ENCODE peak calls at places on chromosomes 5 and 9, in ten cellular contexts. One of them, this sample, is unnamed.
A peak's percentile ranks its signal among the peaks of the same experiment; 100 is the strongest.

GRCh38 chr5:17723876-17724275 is 89.6 kb downstream of the TAF11L14 start:
- DNase-seq in activated T-helper 1 cell treated with anti-CD3 and anti-CD28 coated beads, Interleukin-12 subunit alpha, Interleukin-12 subunit beta, Interleukin-2, Interleukin-4 antibody, amounts not matched to agents 30 ng/mL and 10 ng/mL and 1 ng/mL, durations not matched to agents 14 hours and 24 hours and 36 hours: no peak
- DNase-seq in epithelial cell of prostate: no peak
- DNase-seq in left kidney: no peak
- DNase-seq in OCI-M1: no peak
- DNase-seq in Ammon's horn: no peak
- DNase-seq in psoas muscle: no peak
- DNase-seq in stimulated activated CD4-positive, alpha-beta T cell treated with anti-CD3 and anti-CD28 coated beads, TNF-alpha, amount 100 ng/mL, for 48 hours: no peak
- DNase-seq in T-cell: no peak
- DNase-seq in RCC 7860: no peak
- DNase-seq in this sample: no peak

GRCh38 chr5:5957737-5958136 is 420.6 kb downstream of the MED10 start:
- DNase-seq in activated T-helper 1 cell treated with anti-CD3 and anti-CD28 coated beads, Interleukin-12 subunit alpha, Interleukin-12 subunit beta, Interleukin-2, Interleukin-4 antibody, amounts not matched to agents 30 ng/mL and 10 ng/mL and 1 ng/mL, durations not matched to agents 14 hours and 24 hours and 36 hours: no peak
- DNase-seq in epithelial cell of prostate: no peak
- DNase-seq in left kidney: no peak
- DNase-seq in OCI-M1: no peak
- DNase-seq in Ammon's horn: no peak
- DNase-seq in psoas muscle: no peak
- DNase-seq in stimulated activated CD4-positive, alpha-beta T cell treated with anti-CD3 and anti-CD28 coated beads, TNF-alpha, amount 100 ng/mL, for 48 hours: no peak
- DNase-seq in T-cell: no peak
- DNase-seq in RCC 7860: no peak
- DNase-seq in this sample: no peak

GRCh38 chr5:72829707-72830106 is 13.2 kb downstream of the TNPO1 start:
- DNase-seq in activated T-helper 1 cell treated with anti-CD3 and anti-CD28 coated beads, Interleukin-12 subunit alpha, Interleukin-12 subunit beta, Interleukin-2, Interleukin-4 antibody, amounts not matched to agents 30 ng/mL and 10 ng/mL and 1 ng/mL, durations not matched to agents 14 hours and 24 hours and 36 hours: no peak
- DNase-seq in epithelial cell of prostate: no peak
- DNase-seq in left kidney: no peak
- DNase-seq in OCI-M1: no peak
- DNase-seq in Ammon's horn: no peak
- DNase-seq in psoas muscle: no peak
- DNase-seq in stimulated activated CD4-positive, alpha-beta T cell treated with anti-CD3 and anti-CD28 coated beads, TNF-alpha, amount 100 ng/mL, for 48 hours: no peak
- DNase-seq in T-cell: no peak
- DNase-seq in RCC 7860: no peak
- DNase-seq in this sample: no peak

GRCh38 chr5:55855509-55855908 is 4.4 kb downstream of the IL31RA start:
- DNase-seq in activated T-helper 1 cell treated with anti-CD3 and anti-CD28 coated beads, Interleukin-12 subunit alpha, Interleukin-12 subunit beta, Interleukin-2, Interleukin-4 antibody, amounts not matched to agents 30 ng/mL and 10 ng/mL and 1 ng/mL, durations not matched to agents 14 hours and 24 hours and 36 hours: peak; percentile 21
- DNase-seq in epithelial cell of prostate: no peak
- DNase-seq in left kidney: peak; percentile 53
- DNase-seq in OCI-M1: no peak
- DNase-seq in Ammon's horn: no peak
- DNase-seq in psoas muscle: no peak
- DNase-seq in stimulated activated CD4-positive, alpha-beta T cell treated with anti-CD3 and anti-CD28 coated beads, TNF-alpha, amount 100 ng/mL, for 48 hours: no peak
- DNase-seq in T-cell: peak; percentile 1
- DNase-seq in RCC 7860: no peak
- DNase-seq in this sample: no peak

GRCh38 chr9:11064853-11065252 is 452.1 kb upstream of the PTPRD start:
- DNase-seq in activated T-helper 1 cell treated with anti-CD3 and anti-CD28 coated beads, Interleukin-12 subunit alpha, Interleukin-12 subunit beta, Interleukin-2, Interleukin-4 antibody, amounts not matched to agents 30 ng/mL and 10 ng/mL and 1 ng/mL, durations not matched to agents 14 hours and 24 hours and 36 hours: no peak
- DNase-seq in epithelial cell of prostate: no peak
- DNase-seq in left kidney: no peak
- DNase-seq in OCI-M1: peak; percentile 100
- DNase-seq in Ammon's horn: no peak
- DNase-seq in psoas muscle: no peak
- DNase-seq in stimulated activated CD4-positive, alpha-beta T cell treated with anti-CD3 and anti-CD28 coated beads, TNF-alpha, amount 100 ng/mL, for 48 hours: no peak
- DNase-seq in T-cell: no peak
- DNase-seq in RCC 7860: no peak
- DNase-seq in this sample: no peak

GRCh38 chr5:132250547-132250946 is 6.9 kb upstream of the PDLIM4 start:
- DNase-seq in activated T-helper 1 cell treated with anti-CD3 and anti-CD28 coated beads, Interleukin-12 subunit alpha, Interleukin-12 subunit beta, Interleukin-2, Interleukin-4 antibody, amounts not matched to agents 30 ng/mL and 10 ng/mL and 1 ng/mL, durations not matched to agents 14 hours and 24 hours and 36 hours: no peak
- DNase-seq in epithelial cell of prostate: no peak
- DNase-seq in left kidney: no peak
- DNase-seq in OCI-M1: no peak
- DNase-seq in Ammon's horn: no peak
- DNase-seq in psoas muscle: no peak
- DNase-seq in stimulated activated CD4-positive, alpha-beta T cell treated with anti-CD3 and anti-CD28 coated beads, TNF-alpha, amount 100 ng/mL, for 48 hours: no peak
- DNase-seq in T-cell: no peak
- DNase-seq in RCC 7860: no peak
- DNase-seq in this sample: no peak

GRCh38 chr9:75265525-75265972 is 177.2 kb downstream of the OSTF1 start:
- DNase-seq in activated T-helper 1 cell treated with anti-CD3 and anti-CD28 coated beads, Interleukin-12 subunit alpha, Interleukin-12 subunit beta, Interleukin-2, Interleukin-4 antibody, amounts not matched to agents 30 ng/mL and 10 ng/mL and 1 ng/mL, durations not matched to agents 14 hours and 24 hours and 36 hours: peak; percentile 4
- DNase-seq in epithelial cell of prostate: no peak
- DNase-seq in left kidney: peak; percentile 73
- DNase-seq in OCI-M1: peak; percentile 76
- DNase-seq in Ammon's horn: peak; percentile 57
- DNase-seq in psoas muscle: peak; percentile 13
- DNase-seq in stimulated activated CD4-positive, alpha-beta T cell treated with anti-CD3 and anti-CD28 coated beads, TNF-alpha, amount 100 ng/mL, for 48 hours: peak; percentile 23
- DNase-seq in T-cell: peak; percentile 5
- DNase-seq in RCC 7860: peak; percentile 25
- DNase-seq in this sample: no peak

GRCh38 chr5:67619235-67619634 is 422.6 kb upstream of the CD180 start:
- DNase-seq in activated T-helper 1 cell treated with anti-CD3 and anti-CD28 coated beads, Interleukin-12 subunit alpha, Interleukin-12 subunit beta, Interleukin-2, Interleukin-4 antibody, amounts not matched to agents 30 ng/mL and 10 ng/mL and 1 ng/mL, durations not matched to agents 14 hours and 24 hours and 36 hours: no peak
- DNase-seq in epithelial cell of prostate: no peak
- DNase-seq in left kidney: no peak
- DNase-seq in OCI-M1: no peak
- DNase-seq in Ammon's horn: no peak
- DNase-seq in psoas muscle: no peak
- DNase-seq in stimulated activated CD4-positive, alpha-beta T cell treated with anti-CD3 and anti-CD28 coated beads, TNF-alpha, amount 100 ng/mL, for 48 hours: no peak
- DNase-seq in T-cell: no peak
- DNase-seq in RCC 7860: no peak
- DNase-seq in this sample: no peak

GRCh38 chr5:89929173-89929572 is 480.4 kb downstream of the CETN3 start:
- DNase-seq in activated T-helper 1 cell treated with anti-CD3 and anti-CD28 coated beads, Interleukin-12 subunit alpha, Interleukin-12 subunit beta, Interleukin-2, Interleukin-4 antibody, amounts not matched to agents 30 ng/mL and 10 ng/mL and 1 ng/mL, durations not matched to agents 14 hours and 24 hours and 36 hours: no peak
- DNase-seq in epithelial cell of prostate: no peak
- DNase-seq in left kidney: peak; percentile 4
- DNase-seq in OCI-M1: peak; percentile 45
- DNase-seq in Ammon's horn: no peak
- DNase-seq in psoas muscle: no peak
- DNase-seq in stimulated activated CD4-positive, alpha-beta T cell treated with anti-CD3 and anti-CD28 coated beads, TNF-alpha, amount 100 ng/mL, for 48 hours: no peak
- DNase-seq in T-cell: no peak
- DNase-seq in RCC 7860: no peak
- DNase-seq in this sample: no peak

GRCh38 chr5:172748341-172748843 is 22.6 kb downstream of the DUSP1 start:
- DNase-seq in activated T-helper 1 cell treated with anti-CD3 and anti-CD28 coated beads, Interleukin-12 subunit alpha, Interleukin-12 subunit beta, Interleukin-2, Interleukin-4 antibody, amounts not matched to agents 30 ng/mL and 10 ng/mL and 1 ng/mL, durations not matched to agents 14 hours and 24 hours and 36 hours: no peak
- DNase-seq in epithelial cell of prostate: no peak
- DNase-seq in left kidney: peak; percentile 90
- DNase-seq in OCI-M1: no peak
- DNase-seq in Ammon's horn: no peak
- DNase-seq in psoas muscle: peak; percentile 67
- DNase-seq in stimulated activated CD4-positive, alpha-beta T cell treated with anti-CD3 and anti-CD28 coated beads, TNF-alpha, amount 100 ng/mL, for 48 hours: no peak
- DNase-seq in T-cell: no peak
- DNase-seq in RCC 7860: no peak
- DNase-seq in this sample: no peak

GRCh38 chr9:105425817-105426433 is 21.9 kb upstream of the FSD1L start:
- DNase-seq in activated T-helper 1 cell treated with anti-CD3 and anti-CD28 coated beads, Interleukin-12 subunit alpha, Interleukin-12 subunit beta, Interleukin-2, Interleukin-4 antibody, amounts not matched to agents 30 ng/mL and 10 ng/mL and 1 ng/mL, durations not matched to agents 14 hours and 24 hours and 36 hours: no peak
- DNase-seq in epithelial cell of prostate: no peak
- DNase-seq in left kidney: no peak
- DNase-seq in OCI-M1: peak; percentile 60
- DNase-seq in Ammon's horn: no peak
- DNase-seq in psoas muscle: no peak
- DNase-seq in stimulated activated CD4-positive, alpha-beta T cell treated with anti-CD3 and anti-CD28 coated beads, TNF-alpha, amount 100 ng/mL, for 48 hours: no peak
- DNase-seq in T-cell: no peak
- DNase-seq in RCC 7860: peak; percentile 18
- DNase-seq in this sample: no peak

GRCh38 chr5:52893863-52894262 is 95.3 kb upstream of the ITGA2 start:
- DNase-seq in activated T-helper 1 cell treated with anti-CD3 and anti-CD28 coated beads, Interleukin-12 subunit alpha, Interleukin-12 subunit beta, Interleukin-2, Interleukin-4 antibody, amounts not matched to agents 30 ng/mL and 10 ng/mL and 1 ng/mL, durations not matched to agents 14 hours and 24 hours and 36 hours: no peak
- DNase-seq in epithelial cell of prostate: no peak
- DNase-seq in left kidney: no peak
- DNase-seq in OCI-M1: no peak
- DNase-seq in Ammon's horn: peak; percentile 33
- DNase-seq in psoas muscle: no peak
- DNase-seq in stimulated activated CD4-positive, alpha-beta T cell treated with anti-CD3 and anti-CD28 coated beads, TNF-alpha, amount 100 ng/mL, for 48 hours: no peak
- DNase-seq in T-cell: no peak
- DNase-seq in RCC 7860: no peak
- DNase-seq in this sample: no peak

GRCh38 chr9:34496149-34496712 is 26.6 kb downstream of the ENHO start:
- DNase-seq in activated T-helper 1 cell treated with anti-CD3 and anti-CD28 coated beads, Interleukin-12 subunit alpha, Interleukin-12 subunit beta, Interleukin-2, Interleukin-4 antibody, amounts not matched to agents 30 ng/mL and 10 ng/mL and 1 ng/mL, durations not matched to agents 14 hours and 24 hours and 36 hours: no peak
- DNase-seq in epithelial cell of prostate: no peak
- DNase-seq in left kidney: no peak
- DNase-seq in OCI-M1: no peak
- DNase-seq in Ammon's horn: no peak
- DNase-seq in psoas muscle: no peak
- DNase-seq in stimulated activated CD4-positive, alpha-beta T cell treated with anti-CD3 and anti-CD28 coated beads, TNF-alpha, amount 100 ng/mL, for 48 hours: no peak
- DNase-seq in T-cell: no peak
- DNase-seq in RCC 7860: no peak
- DNase-seq in this sample: no peak

GRCh38 chr5:31815394-31815793 is 176.5 kb downstream of the PDZD2 start:
- DNase-seq in activated T-helper 1 cell treated with anti-CD3 and anti-CD28 coated beads, Interleukin-12 subunit alpha, Interleukin-12 subunit beta, Interleukin-2, Interleukin-4 antibody, amounts not matched to agents 30 ng/mL and 10 ng/mL and 1 ng/mL, durations not matched to agents 14 hours and 24 hours and 36 hours: no peak
- DNase-seq in epithelial cell of prostate: no peak
- DNase-seq in left kidney: no peak
- DNase-seq in OCI-M1: no peak
- DNase-seq in Ammon's horn: no peak
- DNase-seq in psoas muscle: no peak
- DNase-seq in stimulated activated CD4-positive, alpha-beta T cell treated with anti-CD3 and anti-CD28 coated beads, TNF-alpha, amount 100 ng/mL, for 48 hours: no peak
- DNase-seq in T-cell: no peak
- DNase-seq in RCC 7860: no peak
- DNase-seq in this sample: no peak

GRCh38 chr9:17318821-17319320 is 184.0 kb downstream of the CNTLN start:
- DNase-seq in activated T-helper 1 cell treated with anti-CD3 and anti-CD28 coated beads, Interleukin-12 subunit alpha, Interleukin-12 subunit beta, Interleukin-2, Interleukin-4 antibody, amounts not matched to agents 30 ng/mL and 10 ng/mL and 1 ng/mL, durations not matched to agents 14 hours and 24 hours and 36 hours: no peak
- DNase-seq in epithelial cell of prostate: no peak
- DNase-seq in left kidney: no peak
- DNase-seq in OCI-M1: no peak
- DNase-seq in Ammon's horn: no peak
- DNase-seq in psoas muscle: no peak
- DNase-seq in stimulated activated CD4-positive, alpha-beta T cell treated with anti-CD3 and anti-CD28 coated beads, TNF-alpha, amount 100 ng/mL, for 48 hours: no peak
- DNase-seq in T-cell: no peak
- DNase-seq in RCC 7860: no peak
- DNase-seq in this sample: no peak

GRCh38 chr5:154811653-154812465 is 38.5 kb downstream of the FAXDC2 start:
- DNase-seq in activated T-helper 1 cell treated with anti-CD3 and anti-CD28 coated beads, Interleukin-12 subunit alpha, Interleukin-12 subunit beta, Interleukin-2, Interleukin-4 antibody, amounts not matched to agents 30 ng/mL and 10 ng/mL and 1 ng/mL, durations not matched to agents 14 hours and 24 hours and 36 hours: peak; percentile 37
- DNase-seq in epithelial cell of prostate: no peak
- DNase-seq in left kidney: peak; percentile 79
- DNase-seq in OCI-M1: peak; percentile 76
- DNase-seq in Ammon's horn: peak; percentile 79
- DNase-seq in psoas muscle: peak; percentile 55
- DNase-seq in stimulated activated CD4-positive, alpha-beta T cell treated with anti-CD3 and anti-CD28 coated beads, TNF-alpha, amount 100 ng/mL, for 48 hours: peak; percentile 30
- DNase-seq in T-cell: peak; percentile 42
- DNase-seq in RCC 7860: peak; percentile 35
- DNase-seq in this sample: no peak

GRCh38 chr5:68154119-68154857 is 61.3 kb upstream of the PIK3R1 start:
- DNase-seq in activated T-helper 1 cell treated with anti-CD3 and anti-CD28 coated beads, Interleukin-12 subunit alpha, Interleukin-12 subunit beta, Interleukin-2, Interleukin-4 antibody, amounts not matched to agents 30 ng/mL and 10 ng/mL and 1 ng/mL, durations not matched to agents 14 hours and 24 hours and 36 hours: no peak
- DNase-seq in epithelial cell of prostate: no peak
- DNase-seq in left kidney: no peak
- DNase-seq in OCI-M1: no peak
- DNase-seq in Ammon's horn: no peak
- DNase-seq in psoas muscle: no peak
- DNase-seq in stimulated activated CD4-positive, alpha-beta T cell treated with anti-CD3 and anti-CD28 coated beads, TNF-alpha, amount 100 ng/mL, for 48 hours: no peak
- DNase-seq in T-cell: no peak
- DNase-seq in RCC 7860: no peak
- DNase-seq in this sample: no peak

GRCh38 chr5:132883261-132883834 is 9.9 kb downstream of the LEAP2 start:
- DNase-seq in activated T-helper 1 cell treated with anti-CD3 and anti-CD28 coated beads, Interleukin-12 subunit alpha, Interleukin-12 subunit beta, Interleukin-2, Interleukin-4 antibody, amounts not matched to agents 30 ng/mL and 10 ng/mL and 1 ng/mL, durations not matched to agents 14 hours and 24 hours and 36 hours: no peak
- DNase-seq in epithelial cell of prostate: no peak
- DNase-seq in left kidney: peak; percentile 83
- DNase-seq in OCI-M1: peak; percentile 81
- DNase-seq in Ammon's horn: peak; percentile 91
- DNase-seq in psoas muscle: no peak
- DNase-seq in stimulated activated CD4-positive, alpha-beta T cell treated with anti-CD3 and anti-CD28 coated beads, TNF-alpha, amount 100 ng/mL, for 48 hours: no peak
- DNase-seq in T-cell: peak; percentile 13
- DNase-seq in RCC 7860: peak; percentile 40
- DNase-seq in this sample: no peak

GRCh38 chr5:137376127-137376526 is 123.0 kb downstream of the SPOCK1 start:
- DNase-seq in activated T-helper 1 cell treated with anti-CD3 and anti-CD28 coated beads, Interleukin-12 subunit alpha, Interleukin-12 subunit beta, Interleukin-2, Interleukin-4 antibody, amounts not matched to agents 30 ng/mL and 10 ng/mL and 1 ng/mL, durations not matched to agents 14 hours and 24 hours and 36 hours: no peak
- DNase-seq in epithelial cell of prostate: no peak
- DNase-seq in left kidney: no peak
- DNase-seq in OCI-M1: no peak
- DNase-seq in Ammon's horn: peak; percentile 36
- DNase-seq in psoas muscle: no peak
- DNase-seq in stimulated activated CD4-positive, alpha-beta T cell treated with anti-CD3 and anti-CD28 coated beads, TNF-alpha, amount 100 ng/mL, for 48 hours: no peak
- DNase-seq in T-cell: no peak
- DNase-seq in RCC 7860: no peak
- DNase-seq in this sample: no peak

GRCh38 chr9:129197978-129198736 is 20.1 kb upstream of the IER5L start:
- DNase-seq in activated T-helper 1 cell treated with anti-CD3 and anti-CD28 coated beads, Interleukin-12 subunit alpha, Interleukin-12 subunit beta, Interleukin-2, Interleukin-4 antibody, amounts not matched to agents 30 ng/mL and 10 ng/mL and 1 ng/mL, durations not matched to agents 14 hours and 24 hours and 36 hours: no peak
- DNase-seq in epithelial cell of prostate: no peak
- DNase-seq in left kidney: peak; percentile 46
- DNase-seq in OCI-M1: no peak
- DNase-seq in Ammon's horn: no peak
- DNase-seq in psoas muscle: peak; percentile 59
- DNase-seq in stimulated activated CD4-positive, alpha-beta T cell treated with anti-CD3 and anti-CD28 coated beads, TNF-alpha, amount 100 ng/mL, for 48 hours: no peak
- DNase-seq in T-cell: no peak
- DNase-seq in RCC 7860: no peak
- DNase-seq in this sample: no peak

GRCh38 chr5:112205840-112206239 is 213.2 kb downstream of the EPB41L4A start:
- DNase-seq in activated T-helper 1 cell treated with anti-CD3 and anti-CD28 coated beads, Interleukin-12 subunit alpha, Interleukin-12 subunit beta, Interleukin-2, Interleukin-4 antibody, amounts not matched to agents 30 ng/mL and 10 ng/mL and 1 ng/mL, durations not matched to agents 14 hours and 24 hours and 36 hours: no peak
- DNase-seq in epithelial cell of prostate: no peak
- DNase-seq in left kidney: peak; percentile 35
- DNase-seq in OCI-M1: peak; percentile 14
- DNase-seq in Ammon's horn: no peak
- DNase-seq in psoas muscle: no peak
- DNase-seq in stimulated activated CD4-positive, alpha-beta T cell treated with anti-CD3 and anti-CD28 coated beads, TNF-alpha, amount 100 ng/mL, for 48 hours: no peak
- DNase-seq in T-cell: no peak
- DNase-seq in RCC 7860: no peak
- DNase-seq in this sample: no peak

GRCh38 chr9:83304686-83305085 is 233.5 kb downstream of the FRMD3 start:
- DNase-seq in activated T-helper 1 cell treated with anti-CD3 and anti-CD28 coated beads, Interleukin-12 subunit alpha, Interleukin-12 subunit beta, Interleukin-2, Interleukin-4 antibody, amounts not matched to agents 30 ng/mL and 10 ng/mL and 1 ng/mL, durations not matched to agents 14 hours and 24 hours and 36 hours: no peak
- DNase-seq in epithelial cell of prostate: no peak
- DNase-seq in left kidney: peak; percentile 59
- DNase-seq in OCI-M1: no peak
- DNase-seq in Ammon's horn: peak; percentile 86
- DNase-seq in psoas muscle: peak; percentile 80
- DNase-seq in stimulated activated CD4-positive, alpha-beta T cell treated with anti-CD3 and anti-CD28 coated beads, TNF-alpha, amount 100 ng/mL, for 48 hours: no peak
- DNase-seq in T-cell: no peak
- DNase-seq in RCC 7860: no peak
- DNase-seq in this sample: no peak

GRCh38 chr9:134219721-134220060 is 55.3 kb upstream of the RNU6ATAC start:
- DNase-seq in activated T-helper 1 cell treated with anti-CD3 and anti-CD28 coated beads, Interleukin-12 subunit alpha, Interleukin-12 subunit beta, Interleukin-2, Interleukin-4 antibody, amounts not matched to agents 30 ng/mL and 10 ng/mL and 1 ng/mL, durations not matched to agents 14 hours and 24 hours and 36 hours: no peak
- DNase-seq in epithelial cell of prostate: no peak
- DNase-seq in left kidney: no peak
- DNase-seq in OCI-M1: no peak
- DNase-seq in Ammon's horn: no peak
- DNase-seq in psoas muscle: peak; percentile 8
- DNase-seq in stimulated activated CD4-positive, alpha-beta T cell treated with anti-CD3 and anti-CD28 coated beads, TNF-alpha, amount 100 ng/mL, for 48 hours: no peak
- DNase-seq in T-cell: no peak
- DNase-seq in RCC 7860: no peak
- DNase-seq in this sample: no peak

GRCh38 chr9:121592265-121592664 is 59.2 kb upstream of the DAB2IP start:
- DNase-seq in activated T-helper 1 cell treated with anti-CD3 and anti-CD28 coated beads, Interleukin-12 subunit alpha, Interleukin-12 subunit beta, Interleukin-2, Interleukin-4 antibody, amounts not matched to agents 30 ng/mL and 10 ng/mL and 1 ng/mL, durations not matched to agents 14 hours and 24 hours and 36 hours: no peak
- DNase-seq in epithelial cell of prostate: no peak
- DNase-seq in left kidney: no peak
- DNase-seq in OCI-M1: no peak
- DNase-seq in Ammon's horn: no peak
- DNase-seq in psoas muscle: no peak
- DNase-seq in stimulated activated CD4-positive, alpha-beta T cell treated with anti-CD3 and anti-CD28 coated beads, TNF-alpha, amount 100 ng/mL, for 48 hours: no peak
- DNase-seq in T-cell: no peak
- DNase-seq in RCC 7860: no peak
- DNase-seq in this sample: no peak

GRCh38 chr9:38707885-38708640 is 11.9 kb downstream of the FAM240B start:
- DNase-seq in activated T-helper 1 cell treated with anti-CD3 and anti-CD28 coated beads, Interleukin-12 subunit alpha, Interleukin-12 subunit beta, Interleukin-2, Interleukin-4 antibody, amounts not matched to agents 30 ng/mL and 10 ng/mL and 1 ng/mL, durations not matched to agents 14 hours and 24 hours and 36 hours: no peak
- DNase-seq in epithelial cell of prostate: no peak
- DNase-seq in left kidney: peak; percentile 78
- DNase-seq in OCI-M1: peak; percentile 9
- DNase-seq in Ammon's horn: no peak
- DNase-seq in psoas muscle: no peak
- DNase-seq in stimulated activated CD4-positive, alpha-beta T cell treated with anti-CD3 and anti-CD28 coated beads, TNF-alpha, amount 100 ng/mL, for 48 hours: no peak
- DNase-seq in T-cell: no peak
- DNase-seq in RCC 7860: peak; percentile 10
- DNase-seq in this sample: no peak

GRCh38 chr5:171524461-171524860 is 105.0 kb downstream of the FGF18 start:
- DNase-seq in activated T-helper 1 cell treated with anti-CD3 and anti-CD28 coated beads, Interleukin-12 subunit alpha, Interleukin-12 subunit beta, Interleukin-2, Interleukin-4 antibody, amounts not matched to agents 30 ng/mL and 10 ng/mL and 1 ng/mL, durations not matched to agents 14 hours and 24 hours and 36 hours: no peak
- DNase-seq in epithelial cell of prostate: no peak
- DNase-seq in left kidney: peak; percentile 31
- DNase-seq in OCI-M1: no peak
- DNase-seq in Ammon's horn: no peak
- DNase-seq in psoas muscle: no peak
- DNase-seq in stimulated activated CD4-positive, alpha-beta T cell treated with anti-CD3 and anti-CD28 coated beads, TNF-alpha, amount 100 ng/mL, for 48 hours: no peak
- DNase-seq in T-cell: no peak
- DNase-seq in RCC 7860: no peak
- DNase-seq in this sample: no peak

GRCh38 chr9:83649080-83649479 is 26.1 kb downstream of the IDNK start:
- DNase-seq in activated T-helper 1 cell treated with anti-CD3 and anti-CD28 coated beads, Interleukin-12 subunit alpha, Interleukin-12 subunit beta, Interleukin-2, Interleukin-4 antibody, amounts not matched to agents 30 ng/mL and 10 ng/mL and 1 ng/mL, durations not matched to agents 14 hours and 24 hours and 36 hours: peak; percentile 56
- DNase-seq in epithelial cell of prostate: no peak
- DNase-seq in left kidney: peak; percentile 53
- DNase-seq in OCI-M1: peak; percentile 78
- DNase-seq in Ammon's horn: peak; percentile 63
- DNase-seq in psoas muscle: peak; percentile 64
- DNase-seq in stimulated activated CD4-positive, alpha-beta T cell treated with anti-CD3 and anti-CD28 coated beads, TNF-alpha, amount 100 ng/mL, for 48 hours: peak; percentile 46
- DNase-seq in T-cell: peak; percentile 61
- DNase-seq in RCC 7860: peak; percentile 34
- DNase-seq in this sample: no peak

GRCh38 chr5:125992050-125992449 is 431.2 kb upstream of the GRAMD2B start:
- DNase-seq in activated T-helper 1 cell treated with anti-CD3 and anti-CD28 coated beads, Interleukin-12 subunit alpha, Interleukin-12 subunit beta, Interleukin-2, Interleukin-4 antibody, amounts not matched to agents 30 ng/mL and 10 ng/mL and 1 ng/mL, durations not matched to agents 14 hours and 24 hours and 36 hours: no peak
- DNase-seq in epithelial cell of prostate: no peak
- DNase-seq in left kidney: no peak
- DNase-seq in OCI-M1: no peak
- DNase-seq in Ammon's horn: no peak
- DNase-seq in psoas muscle: no peak
- DNase-seq in stimulated activated CD4-positive, alpha-beta T cell treated with anti-CD3 and anti-CD28 coated beads, TNF-alpha, amount 100 ng/mL, for 48 hours: no peak
- DNase-seq in T-cell: no peak
- DNase-seq in RCC 7860: no peak
- DNase-seq in this sample: no peak

This sample was measured in esophagus squamous epithelium.